ENCODE peak calls at places on chromosomes 4 and X, in four cellular contexts. Z, N, F and R are unnamed samples.
A peak's percentile ranks its signal among the peaks of the same experiment; 100 is the strongest.

GRCh38 chrX:113929004-113929403 is 654.9 kb upstream of the HTR2C start:
- DNase-seq in Z (no peak), N (no peak), F (peak; percentile 2), R (peak; percentile 39)

GRCh38 chr4:170145120-170145519 is 55.4 kb upstream of the AADAT start:
- DNase-seq in Z (no peak), N (no peak), F (no peak), R (no peak)

GRCh38 chr4:82431026-82431745 is 796 bp downstream of the ENOPH1 start:
- DNase-seq in Z (no peak), N (no peak), F (peak; percentile 54), R (peak; percentile 39)

GRCh38 chrX:55709735-55710134 is 7.8 kb upstream of the RRAGB start:
- DNase-seq in Z (no peak), N (no peak), F (no peak), R (no peak)

GRCh38 chr4:58465031-58465430 is 1354.8 kb upstream of the IGFBP7 start:
- DNase-seq in Z (no peak), N (no peak), F (no peak), R (no peak)

GRCh38 chr4:85061974-85062373 is 95.5 kb upstream of the WDFY3 start:
- DNase-seq in Z (no peak), N (no peak), F (no peak), R (no peak)

GRCh38 chr4:40845136-40845910 is 95.6 kb downstream of the NSUN7 start:
- DNase-seq in Z (no peak), N (no peak), F (no peak), R (no peak)

GRCh38 chrX:17828156-17828555 is 32.9 kb downstream of the RAI2 start:
- DNase-seq in Z (no peak), N (no peak), F (no peak), R (no peak)

GRCh38 chr4:107148922-107149321 is 112.8 kb upstream of the DKK2 start:
- DNase-seq in Z (no peak), N (no peak), F (no peak), R (no peak)

GRCh38 chrX:21658746-21659145 is 616 bp upstream of the KLHL34 start:
- DNase-seq in Z (no peak), N (peak; percentile 72), F (no peak), R (no peak)

GRCh38 chr4:182427530-182427929 is 184.3 kb downstream of the TENM3 start:
- DNase-seq in Z (no peak), N (no peak), F (no peak), R (no peak)

GRCh38 chrX:83771664-83772063 is 89.3 kb upstream of the CYLC1 start:
- DNase-seq in Z (peak; percentile 25), N (no peak), F (no peak), R (no peak)

GRCh38 chr4:113623274-113623894 is 138.2 kb downstream of the CAMK2D start:
- DNase-seq in Z (no peak), N (no peak), F (no peak), R (no peak)

GRCh38 chr4:113628711-113629110 is 132.8 kb downstream of the CAMK2D start:
- DNase-seq in Z (no peak), N (no peak), F (no peak), R (no peak)

GRCh38 chr4:113627321-113627720 is 134.2 kb downstream of the CAMK2D start:
- DNase-seq in Z (no peak), N (no peak), F (no peak), R (no peak)

GRCh38 chr4:113621633-113622032 is 139.9 kb downstream of the CAMK2D start:
- DNase-seq in Z (no peak), N (no peak), F (no peak), R (no peak)

DNA sequence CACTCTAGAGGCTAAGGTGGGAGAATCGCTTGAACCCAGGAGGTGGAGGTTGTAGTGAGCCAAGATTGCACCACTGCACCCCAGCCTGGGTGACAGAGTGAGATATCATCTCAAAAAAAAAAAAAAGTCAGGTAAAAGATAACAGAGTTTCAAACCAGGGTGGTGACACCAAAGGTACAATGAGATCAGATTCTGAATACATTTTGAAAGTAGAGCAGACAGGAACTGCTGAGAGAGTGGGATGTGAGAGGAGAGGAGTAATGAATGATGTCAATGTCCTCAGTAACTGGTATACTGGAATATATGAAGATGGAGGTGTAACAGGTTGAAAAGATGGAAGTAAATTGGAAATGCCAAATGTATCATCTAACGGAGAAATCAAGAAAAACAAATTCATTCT is 135.6 kb downstream of the CAMK2D start:
- DNase-seq in Z (no peak), N (no peak), F (no peak), R (no peak)
- H3K27ac ChIP-seq in Z (no peak overlapping the region), N (no peak overlapping the region), F (no peak overlapping the region), R (no peak overlapping the region)

GRCh38 chr4:184450743-184451142 is 23.6 kb downstream of the IRF2 start:
- DNase-seq in Z (no peak), N (no peak), F (no peak), R (no peak)
- H3K27ac ChIP-seq in Z (no peak overlapping the region), N (peak overlapping the region; percentile 81), F (no peak overlapping the region), R (no peak overlapping the region)

GRCh38 chr4:54384152-54384551 is 155.1 kb downstream of the PDGFRA start:
- DNase-seq in Z (no peak), N (no peak), F (no peak), R (no peak)

GRCh38 chr4:54386693-54387092 is 157.6 kb downstream of the PDGFRA start:
- DNase-seq in Z (no peak), N (no peak), F (no peak), R (no peak)

GRCh38 chr4:54384563-54384962 is 155.5 kb downstream of the PDGFRA start:
- DNase-seq in Z (no peak), N (no peak), F (peak; percentile 9), R (no peak)

GRCh38 chr4:54386270-54386669 is 157.2 kb downstream of the PDGFRA start:
- DNase-seq in Z (no peak), N (no peak), F (no peak), R (no peak)

DNA sequence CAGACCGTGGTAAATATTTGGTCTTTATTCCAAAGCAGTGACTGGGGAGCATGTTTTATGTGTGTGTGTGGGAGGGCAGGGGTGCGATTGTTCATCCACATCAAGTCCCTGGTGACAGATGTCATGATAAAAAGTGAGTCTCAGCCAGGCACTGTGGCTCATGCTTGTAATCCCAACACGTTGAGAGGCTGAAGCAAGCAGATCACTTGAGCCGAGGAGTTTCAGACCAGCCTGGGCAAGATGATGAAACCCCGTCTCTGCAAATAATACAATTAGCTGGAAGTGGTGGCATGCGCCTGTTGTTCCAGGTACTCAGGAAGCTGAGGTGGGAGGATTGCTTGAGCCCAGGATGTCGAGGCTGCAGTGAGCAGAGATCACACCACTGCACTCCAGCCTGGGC is 153.5 kb downstream of the PDGFRA start:
- DNase-seq in Z (no peak), N (no peak), F (no peak), R (peak; percentile 32)
- H3K27ac ChIP-seq in Z (no peak overlapping the region), N (no peak overlapping the region), F (no peak overlapping the region), R (no peak overlapping the region)

DNA sequence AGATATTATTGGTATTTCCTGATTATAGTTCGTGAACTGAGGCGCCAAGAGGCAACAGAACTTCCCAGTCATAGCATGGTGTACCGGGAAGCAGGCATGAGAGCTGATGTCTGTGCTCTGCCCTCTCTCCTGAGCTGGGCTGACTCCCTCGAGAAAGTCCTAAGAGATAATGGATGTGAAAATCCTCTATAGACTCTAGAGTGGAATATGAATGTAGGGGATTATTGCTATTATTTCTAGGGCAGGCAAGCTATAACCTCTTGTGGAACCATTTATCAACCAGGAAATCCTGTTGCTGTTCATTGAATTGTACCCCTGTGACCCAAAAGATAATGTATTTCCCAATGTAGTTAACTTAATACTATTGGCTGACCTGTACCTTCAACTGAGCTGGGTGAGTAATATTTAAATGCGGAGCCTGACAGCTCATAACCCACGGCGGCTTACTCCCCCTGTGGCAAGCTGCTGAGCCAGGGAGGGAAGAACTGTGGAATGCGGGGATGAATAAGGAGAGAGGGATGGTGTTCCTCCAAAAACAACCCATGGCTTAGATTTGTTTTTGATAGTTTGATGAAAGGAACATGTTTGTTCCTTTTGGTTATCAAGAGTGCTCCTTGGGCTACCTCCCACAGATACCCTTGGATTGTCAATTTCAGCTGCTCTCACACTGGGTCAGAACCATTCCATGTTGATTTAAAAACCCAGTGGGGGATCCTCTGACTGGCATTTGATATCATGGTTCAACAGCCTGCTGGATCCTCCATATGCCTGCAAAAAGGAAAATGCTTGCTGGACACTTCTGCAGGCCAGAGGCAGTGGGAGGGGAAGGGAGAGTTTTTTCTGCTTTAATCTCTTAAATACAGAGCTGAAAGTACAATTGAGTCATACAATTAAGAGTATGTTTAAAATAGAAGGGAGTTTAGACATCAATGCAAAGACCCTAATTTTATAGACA is 339.0 kb upstream of the BOD1L1 start:
- DNase-seq in Z (no peak), N (no peak), F (no peak), R (no peak)
- H3K27ac ChIP-seq in Z (no peak overlapping the region), N (no peak overlapping the region), F (no peak overlapping the region), R (no peak overlapping the region)